ENCODE peak calls at places on chromosomes 7 and 10, in seven cellular contexts. B is RKO; K is NCI-H460; X is neural crest cell; H is glutamatergic neuron; T is activated CD8-positive, alpha-beta memory T cell treated with anti-CD3 and anti-CD28 coated beads, Interleukin-2, amount 10 ng/mL, durations not matched to agents 7 days and 5 days; J is NCI-H2081. N is an unnamed sample.

GRCh38 chr10:69552268-69552667 is 21.0 kb downstream of the NEUROG3 start:
- DNase-seq in K (no peak), J (no peak), X (no peak), B (no peak), T (no peak), H (no peak), N (no peak)

GRCh38 chr10:36899652-36900051 is 225.7 kb upstream of the ANKRD30A start:
- DNase-seq in B (no peak), K (no peak), T (no peak), H (no peak), J (no peak), X (no peak), N (no peak)

GRCh38 chr7:27181795-27182275 is 3.2 kb downstream of the HOXA11 start:
- DNase-seq in B (no peak), J (no peak), X (no peak), H (no peak), T (no peak), K (no peak), N (no peak)

GRCh38 chr7:30134523-30135270 is at the start of gene MTURN:
- DNase-seq in T (peak; percentile 88), K (peak; percentile 71), J (peak; percentile 96), B (peak; percentile 82), X (peak; percentile 78), H (peak; percentile 92), N (peak; percentile 95)

GRCh38 chr7:81232084-81232799 is 313.4 kb upstream of the SEMA3C start:
- DNase-seq in H (no peak), X (no peak), B (no peak), T (no peak), K (no peak), J (peak; percentile 89), N (peak; percentile 78)

GRCh38 chr10:31123946-31124345 is 92.3 kb upstream of the ZNF438 start:
- DNase-seq in H (peak; percentile 58), T (no peak), X (no peak), B (no peak), J (no peak), K (no peak), N (no peak)

GRCh38 chr10:2619472-2619871 is 447.9 kb upstream of the PFKP start:
- DNase-seq in J (peak; percentile 83), X (peak; percentile 18), H (peak; percentile 62), T (no peak), K (peak; percentile 13), B (peak; percentile 66), N (no peak)

GRCh38 chr7:80722596-80723141 is 84.2 kb downstream of the CD36 start:
- DNase-seq in H (no peak), X (no peak), T (no peak), B (peak; percentile 100), K (peak; percentile 97), J (no peak), N (peak; percentile 61)

GRCh38 chr7:81407094-81407493 is 362.8 kb downstream of the HGF start:
- DNase-seq in K (no peak), X (no peak), H (no peak), T (no peak), J (no peak), B (no peak), N (no peak)

GRCh38 chr7:77940647-77941046 is 142.1 kb downstream of the PHTF2 start:
- DNase-seq in J (peak; percentile 16), K (peak; percentile 32), B (peak; percentile 59), T (no peak), H (no peak), X (peak; percentile 28), N (no peak)

N was measured in Right ventricle myocardium superior.